ENCODE peak calls at places on chromosomes 16 and 17, in four cellular contexts. O is sigmoid colon, K is GM12892, N is uterus. R is an unnamed sample.

GRCh38 chr16:66152841-66153525 is 213.5 kb upstream of the CDH5 start:
- DNase-seq in N (no peak), O (no peak), K (no peak), R (no peak)

GRCh38 chr17:51257150-51258081 is 2.4 kb downstream of the MBTD1 start:
- DNase-seq in O (no peak), N (no peak), K (no peak), R (no peak)

GRCh38 chr17:80910043-80910442 is 81.6 kb upstream of the CHMP6 start:
- DNase-seq in N (no peak), K (no peak), O (peak), R (no peak)

GRCh38 chr17:50638851-50639767 is 4.4 kb downstream of the ABCC3 start:
- DNase-seq in K (no peak), O (peak), N (peak), R (peak)

GRCh38 chr17:14228903-14229302 is 7.8 kb downstream of the CDRT15 start:
- DNase-seq in O (no peak), N (no peak), K (no peak), R (no peak)

GRCh38 chr17:68197091-68197996 is 50.5 kb upstream of the AMZ2 start:
- DNase-seq in K (no peak), N (no peak), O (no peak), R (no peak)

GRCh38 chr17:31068291-31068690 is 26.5 kb upstream of the NF1 start:
- DNase-seq in O (no peak), K (peak), N (no peak), R (no peak)

GRCh38 chr16:16018705-16019104 is 69.3 kb downstream of the ABCC1 start:
- DNase-seq in K (no peak), N (no peak), O (no peak), R (no peak)

GRCh38 chr17:38395090-38395489 is 33.2 kb upstream of the ARHGAP23 start:
- DNase-seq in K (no peak), N (no peak), O (no peak), R (no peak)

GRCh38 chr17:75743625-75744206 is 21.3 kb downstream of the GALK1 start:
- DNase-seq in K (no peak), N (no peak), O (no peak), R (no peak)

GRCh38 chr17:76246080-76247066 is 6.1 kb upstream of the RNF157 start:
- DNase-seq in K (peak), O (peak), N (no peak), R (no peak)

GRCh38 chr17:29959658-29960337 is 18.4 kb downstream of the EFCAB5 start:
- DNase-seq in O (no peak), N (no peak), K (no peak), R (no peak)

GRCh38 chr17:75031972-75032895 is 14.5 kb downstream of the ATP5PD start:
- DNase-seq in O (peak), N (peak), K (no peak), R (peak)

DNA sequence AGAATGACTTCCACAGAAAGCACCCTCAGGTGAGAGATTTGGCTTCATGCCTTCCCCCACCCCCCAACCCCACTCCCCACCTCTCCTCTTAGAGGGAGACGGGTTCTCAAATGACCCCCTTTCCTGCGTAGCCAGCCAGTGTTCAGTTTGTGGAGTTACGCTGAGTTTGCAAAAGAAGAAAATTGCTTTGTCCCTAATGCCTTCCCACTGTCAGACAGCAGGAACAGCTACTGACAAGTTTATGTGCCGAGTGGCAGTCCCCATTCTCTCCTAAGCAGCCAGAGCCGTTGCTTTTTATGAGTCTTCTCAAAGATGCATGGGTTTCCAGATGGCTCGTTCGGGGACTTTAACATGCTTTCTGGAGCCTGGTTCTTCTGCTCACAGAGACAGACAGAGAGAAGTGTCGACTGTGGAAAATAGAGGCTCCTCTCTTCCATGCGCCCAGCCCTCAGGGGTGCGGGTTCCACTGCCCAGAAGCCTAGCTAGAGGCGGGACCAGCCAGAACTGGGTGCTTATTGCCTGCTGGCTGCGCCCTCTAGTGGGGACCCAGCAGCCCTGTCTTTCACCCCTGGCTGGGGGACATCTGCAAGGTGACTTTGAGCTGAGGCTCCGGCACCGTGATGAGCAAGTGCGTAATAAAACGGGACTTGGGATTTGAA is 73.4 kb downstream of the CCDC182 start:
- DNase-seq in N (peak), K (peak), O (peak), R (peak)
- TF ChIP-seq POLR2A in N (no peak), K (no peak), O (no peak), R (no peak)

GRCh38 chr16:11161439-11161838 is 94.6 kb downstream of the SOCS1 start:
- DNase-seq in K (no peak), O (no peak), N (no peak), R (no peak)
- TF ChIP-seq POLR2A in K (no peak), O (no peak), N (no peak), R (no peak)

DNA sequence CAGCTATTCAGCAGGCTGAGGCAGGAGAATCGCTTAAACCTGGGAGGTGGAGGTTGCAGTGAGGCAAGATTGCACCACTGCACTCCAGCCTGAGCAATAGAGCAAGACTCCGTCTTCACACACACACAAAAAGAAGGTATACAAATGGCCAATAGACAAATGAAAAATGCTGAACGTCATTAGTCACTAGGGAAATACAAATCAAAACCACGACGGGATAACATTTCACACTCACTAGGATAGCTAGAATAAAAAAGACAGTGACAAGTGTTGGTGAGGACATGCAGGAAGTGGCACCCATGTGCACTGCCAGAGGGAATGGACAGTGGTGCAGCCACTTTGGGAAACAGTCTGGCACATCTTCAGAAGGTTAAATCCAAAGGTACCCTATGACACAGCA is 172.9 kb downstream of the FTO start:
- DNase-seq in N (no peak), K (no peak), O (no peak), R (no peak)
- TF ChIP-seq POLR2A in N (no peak), K (no peak), O (no peak), R (no peak)

GRCh38 chr17:7035591-7036368 is at the start of gene SLC16A13:
- DNase-seq in K (peak), O (peak), N (peak), R (peak)
- TF ChIP-seq POLR2A in K (peak), O (peak), N (peak), R (peak)

GRCh38 chr16:29995330-29995910 is at the start of gene HIRIP3:
- DNase-seq in O (peak), K (peak), N (peak), R (peak)
- TF ChIP-seq POLR2A in O (peak), K (peak), N (no peak), R (no peak)

DNA sequence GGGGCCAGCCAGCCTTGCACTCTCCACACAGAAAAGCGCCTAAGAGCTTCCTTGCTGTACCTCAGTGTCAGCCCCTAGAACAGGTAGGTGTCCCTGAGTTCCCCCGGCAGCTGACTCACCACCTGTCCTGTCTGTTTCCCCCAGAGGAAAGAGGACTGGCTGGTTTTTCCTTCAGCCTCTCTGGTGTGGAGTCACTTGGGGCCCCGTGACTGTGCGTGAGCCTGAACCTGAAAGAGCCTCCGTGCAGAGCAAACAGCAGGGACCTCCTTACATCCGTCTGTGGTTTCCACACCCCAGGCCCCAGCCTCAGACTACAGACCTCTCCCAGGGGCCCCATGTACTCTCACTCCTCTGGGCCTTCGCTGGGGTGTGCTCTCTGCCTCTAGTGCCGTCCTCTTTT is 87.8 kb downstream of the GNAO1 start:
- DNase-seq in K (no peak), O (no peak), N (no peak), R (peak)
- TF ChIP-seq POLR2A in K (no peak), O (no peak), N (no peak), R (no peak)

DNA sequence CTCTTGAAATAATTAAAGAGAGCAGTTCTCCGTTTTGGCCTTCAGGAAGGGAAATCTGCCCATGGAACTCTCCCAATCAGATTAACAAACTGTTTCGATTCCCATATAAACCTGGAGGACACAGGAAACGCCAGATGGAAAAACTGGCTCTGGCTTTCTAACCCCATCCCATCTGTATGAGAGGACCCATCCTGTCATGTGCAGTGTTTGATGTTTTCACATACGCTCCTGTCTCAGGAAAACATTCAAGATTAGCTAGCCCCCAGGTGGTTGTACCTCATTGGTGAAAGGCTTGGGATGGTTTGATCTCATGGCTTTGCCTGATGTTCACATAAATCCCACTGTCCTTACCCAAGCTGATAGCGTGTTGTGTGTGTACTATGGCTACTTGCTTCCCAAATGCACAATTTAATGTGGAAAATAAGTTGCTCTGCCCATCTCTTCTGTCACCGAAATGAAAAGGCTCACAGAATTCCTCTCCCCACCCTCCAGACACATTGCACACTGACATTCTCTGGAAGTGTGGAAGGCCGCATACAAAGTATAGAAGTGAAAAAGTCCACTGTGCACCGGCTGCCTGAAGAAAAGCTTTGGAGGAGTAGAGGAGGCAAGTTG is 18.2 kb upstream of the ERN1 start:
- DNase-seq in K (no peak), O (no peak), N (no peak), R (no peak)
- TF ChIP-seq POLR2A in K (peak), O (no peak), N (no peak), R (no peak)

R was measured in breast epithelium.